ENCODE peak calls at places on chromosomes 11 and 22, in seven cellular contexts. I is omental fat pad, O is BJ, F is SHP77, J is upper lobe of right lung, K is midbrain, L is RPMI7951. C is an unnamed sample.

GRCh38 chr11:75996523-75997272 is 181.7 kb downstream of the UVRAG start:
- DNase-seq in I (no peak), L (peak; percentile 11), J (no peak), F (no peak), O (no peak), K (no peak), C (no peak)

GRCh38 chr11:79258606-79259005 is 182.2 kb downstream of the TENM4 start:
- DNase-seq in O (no peak), L (no peak), I (no peak), F (no peak), J (no peak), K (no peak), C (no peak)

GRCh38 chr22:26798433-26799065 is 141.2 kb downstream of the MIAT start:
- DNase-seq in L (no peak), I (no peak), J (no peak), O (no peak), F (no peak), K (no peak), C (no peak)

GRCh38 chr11:126489791-126490190 is 134.3 kb downstream of the ST3GAL4 start:
- DNase-seq in L (no peak), F (no peak), K (no peak), O (no peak), I (no peak), J (peak; percentile 16), C (no peak)

GRCh38 chr22:45263790-45264269 is 20.9 kb upstream of the UPK3A start:
- DNase-seq in O (no peak), I (no peak), F (peak; percentile 81), J (peak; percentile 84), K (peak; percentile 73), L (peak; percentile 70), C (no peak)

GRCh38 chr11:72225411-72225951 is 914 bp downstream of the INPPL1 start:
- DNase-seq in J (no peak), K (no peak), L (no peak), O (no peak), F (no peak), I (no peak), C (no peak)

GRCh38 chr11:130403301-130403804 is 25.1 kb downstream of the ADAMTS8 start:
- DNase-seq in I (no peak), L (peak; percentile 54), J (no peak), O (peak; percentile 61), F (no peak), K (peak; percentile 40), C (no peak)

GRCh38 chr11:45655347-45655756 is 10.1 kb downstream of the CHST1 start:
- DNase-seq in L (peak; percentile 43), I (peak; percentile 55), K (peak; percentile 84), O (no peak), J (peak; percentile 85), F (peak; percentile 57), C (peak; percentile 74)

GRCh38 chr11:15471709-15472404 is 357.1 kb downstream of the INSC start:
- DNase-seq in K (no peak), O (no peak), J (no peak), L (no peak), F (no peak), I (no peak), C (no peak)

GRCh38 chr11:44728491-44728910 is 1.7 kb downstream of the TSPAN18 start:
- DNase-seq in I (no peak), F (no peak), K (no peak), J (no peak), O (no peak), L (no peak), C (no peak)

GRCh38 chr11:47234669-47235075 is 13.9 kb downstream of the ACP2 start:
- DNase-seq in I (no peak), O (no peak), J (no peak), L (peak; percentile 62), K (no peak), F (peak; percentile 53), C (no peak)

GRCh38 chr22:32619614-32620426 is 145.2 kb downstream of the FBXO7 start:
- DNase-seq in I (no peak), L (peak; percentile 98), F (no peak), O (no peak), J (no peak), K (no peak), C (no peak)

GRCh38 chr11:81874627-81875026 is 859.0 kb downstream of the FAM181B start:
- DNase-seq in K (no peak), I (no peak), J (no peak), F (no peak), O (no peak), L (no peak), C (no peak)

GRCh38 chr11:61579398-61580291 is 1.2 kb downstream of the SYT7 start:
- DNase-seq in O (no peak), L (no peak), F (no peak), J (no peak), K (no peak), I (no peak), C (no peak)

GRCh38 chr22:23401111-23401909 is 178.8 kb downstream of the IGLL1 start:
- DNase-seq in K (no peak), O (peak; percentile 50), I (no peak), F (no peak), J (peak; percentile 56), L (peak; percentile 66), C (no peak)

GRCh38 chr11:59088164-59088563 is 2.1 kb downstream of the GLYATL1B start:
- DNase-seq in L (no peak), O (no peak), J (no peak), I (no peak), K (no peak), F (no peak), C (no peak)

GRCh38 chr11:35798423-35798822 is 135.8 kb downstream of the TRIM44 start:
- DNase-seq in L (no peak), K (no peak), J (no peak), F (no peak), I (no peak), O (no peak), C (no peak)

GRCh38 chr11:299951-300735 is 817 bp upstream of the IFITM5 start:
- DNase-seq in F (no peak), L (no peak), O (no peak), I (no peak), K (no peak), J (peak; percentile 61), C (no peak)

GRCh38 chr22:45254789-45255261 is 14.1 kb upstream of the KIAA0930 start:
- DNase-seq in O (no peak), I (no peak), J (no peak), K (no peak), L (peak; percentile 41), F (no peak), C (no peak)

GRCh38 chr22:40487663-40488249 is 117.4 kb downstream of the SGSM3 start:
- DNase-seq in I (no peak), F (no peak), L (peak; percentile 33), K (peak; percentile 35), O (no peak), J (no peak), C (peak; percentile 28)

GRCh38 chr11:13224324-13224723 is 53.3 kb upstream of the BMAL1 start:
- DNase-seq in F (no peak), K (no peak), L (peak; percentile 41), J (no peak), O (no peak), I (no peak), C (no peak)

GRCh38 chr11:78798567-78799170 is 224.0 kb upstream of the NARS2 start:
- DNase-seq in L (peak; percentile 76), J (peak; percentile 87), K (peak; percentile 64), F (peak; percentile 50), I (no peak), O (no peak), C (no peak)

GRCh38 chr11:16871368-16871767 is 132.9 kb downstream of the C11orf58 start:
- DNase-seq in L (no peak), J (no peak), I (no peak), K (no peak), F (no peak), O (no peak), C (no peak)

GRCh38 chr11:78416285-78417174 is 1.1 kb downstream of the GAB2 start:
- DNase-seq in J (peak; percentile 93), K (peak; percentile 86), O (peak; percentile 51), F (peak; percentile 86), L (peak; percentile 86), I (peak; percentile 58), C (peak; percentile 36)

GRCh38 chr11:73240190-73240781 is 22.2 kb downstream of the P2RY2 start:
- DNase-seq in J (peak; percentile 48), I (no peak), F (no peak), O (peak; percentile 9), L (peak; percentile 46), K (no peak), C (no peak)

GRCh38 chr22:43999378-43999777 is 24.7 kb upstream of the PARVB start:
- DNase-seq in K (no peak), O (no peak), I (no peak), J (no peak), F (no peak), L (no peak), C (no peak)

GRCh38 chr11:65205602-65205967 is 23.9 kb downstream of the CAPN1 start:
- DNase-seq in J (no peak), L (no peak), K (no peak), O (no peak), F (no peak), I (no peak), C (no peak)

GRCh38 chr11:69732910-69733309 is 29.1 kb upstream of the FGF19 start:
- DNase-seq in I (no peak), O (no peak), K (no peak), J (no peak), F (no peak), L (no peak), C (no peak)

GRCh38 chr11:119538748-119539147 is 115.8 kb upstream of the THY1 start:
- DNase-seq in J (peak; percentile 3), K (no peak), O (peak; percentile 9), I (no peak), L (no peak), F (no peak), C (no peak)